ENCODE peak calls at places on chromosomes 13 and 19, in four cellular contexts. B is thyroid gland, P is left ventricle myocardium inferior, O is astrocyte of the spinal cord. N is an unnamed sample.

GRCh38 chr19:32098953-32099352 is 246.5 kb upstream of the ZNF507 start:
- DNase-seq in P (no peak), O (no peak), B (no peak), N (no peak)

GRCh38 chr13:24671367-24672117 is 8.7 kb upstream of the ATP12A start:
- DNase-seq in P (no peak), B (peak; percentile 38), O (peak; percentile 64), N (peak; percentile 93)

GRCh38 chr19:51158474-51159129 is 16.5 kb downstream of the SIGLEC7 start:
- DNase-seq in O (no peak), P (peak; percentile 52), B (peak; percentile 47), N (no peak)

GRCh38 chr19:32289566-32290210 is 55.7 kb upstream of the ZNF507 start:
- DNase-seq in B (no peak), O (no peak), P (no peak), N (no peak)

GRCh38 chr13:101751488-101751887 is 299.0 kb downstream of the ITGBL1 start:
- DNase-seq in B (no peak), O (peak; percentile 70), P (no peak), N (peak; percentile 82)

GRCh38 chr19:799076-799881 is 2.0 kb downstream of the PTBP1 start:
- DNase-seq in O (peak; percentile 47), B (peak; percentile 70), P (no peak), N (peak; percentile 41)

GRCh38 chr19:17052439-17052838 is 22.8 kb downstream of the HAUS8 start:
- DNase-seq in O (peak; percentile 42), B (peak; percentile 33), P (no peak), N (peak; percentile 51)

GRCh38 chr19:49514151-49514550 is 1.7 kb downstream of the FCGRT start:
- DNase-seq in O (no peak), P (no peak), B (no peak), N (no peak)

GRCh38 chr19:9806781-9807180 is 12.1 kb downstream of the FBXL12 start:
- DNase-seq in B (no peak), O (no peak), P (no peak), N (no peak)
- TF ChIP-seq CTCF in B (no peak), O (no peak), P (no peak), N (no peak)

DNA sequence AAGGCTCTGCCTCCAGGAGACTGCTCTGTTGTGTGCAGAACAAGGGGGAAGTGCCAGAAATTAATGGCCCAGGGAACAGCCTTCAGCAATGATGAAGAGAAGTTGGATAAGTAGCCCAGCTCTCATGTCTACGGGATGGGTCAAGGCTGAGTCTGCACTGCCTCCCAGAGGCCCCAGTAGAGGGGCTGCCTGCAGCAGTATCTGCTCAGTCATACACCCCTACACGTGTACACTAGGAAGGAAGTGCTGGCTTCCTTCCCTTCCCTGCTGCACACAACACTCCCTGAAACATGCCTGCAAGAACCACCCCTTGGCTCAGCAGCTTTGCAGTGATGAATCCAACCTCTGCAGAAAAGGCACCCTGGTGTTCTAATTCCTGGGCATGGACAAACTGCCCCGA is 54.5 kb upstream of the URI1 start:
- DNase-seq in B (no peak), O (no peak), P (no peak), N (peak; percentile 8)
- TF ChIP-seq CTCF in B (no peak), O (no peak), P (peak; percentile 38), N (no peak)

GRCh38 chr19:57437931-57438330 is 2.8 kb downstream of the ZNF749 start:
- DNase-seq in O (no peak), P (no peak), B (no peak), N (peak; percentile 4)

GRCh38 chr19:57438925-57439324 is 3.8 kb downstream of the ZNF749 start:
- DNase-seq in P (no peak), B (no peak), O (no peak), N (no peak)

GRCh38 chr19:57434386-57435061 is 601 bp upstream of the ZNF749 start:
- DNase-seq in B (no peak), O (no peak), P (no peak), N (peak; percentile 3)

GRCh38 chr19:57436392-57436791 is 1.3 kb downstream of the ZNF749 start:
- DNase-seq in O (no peak), P (no peak), B (no peak), N (no peak)

DNA sequence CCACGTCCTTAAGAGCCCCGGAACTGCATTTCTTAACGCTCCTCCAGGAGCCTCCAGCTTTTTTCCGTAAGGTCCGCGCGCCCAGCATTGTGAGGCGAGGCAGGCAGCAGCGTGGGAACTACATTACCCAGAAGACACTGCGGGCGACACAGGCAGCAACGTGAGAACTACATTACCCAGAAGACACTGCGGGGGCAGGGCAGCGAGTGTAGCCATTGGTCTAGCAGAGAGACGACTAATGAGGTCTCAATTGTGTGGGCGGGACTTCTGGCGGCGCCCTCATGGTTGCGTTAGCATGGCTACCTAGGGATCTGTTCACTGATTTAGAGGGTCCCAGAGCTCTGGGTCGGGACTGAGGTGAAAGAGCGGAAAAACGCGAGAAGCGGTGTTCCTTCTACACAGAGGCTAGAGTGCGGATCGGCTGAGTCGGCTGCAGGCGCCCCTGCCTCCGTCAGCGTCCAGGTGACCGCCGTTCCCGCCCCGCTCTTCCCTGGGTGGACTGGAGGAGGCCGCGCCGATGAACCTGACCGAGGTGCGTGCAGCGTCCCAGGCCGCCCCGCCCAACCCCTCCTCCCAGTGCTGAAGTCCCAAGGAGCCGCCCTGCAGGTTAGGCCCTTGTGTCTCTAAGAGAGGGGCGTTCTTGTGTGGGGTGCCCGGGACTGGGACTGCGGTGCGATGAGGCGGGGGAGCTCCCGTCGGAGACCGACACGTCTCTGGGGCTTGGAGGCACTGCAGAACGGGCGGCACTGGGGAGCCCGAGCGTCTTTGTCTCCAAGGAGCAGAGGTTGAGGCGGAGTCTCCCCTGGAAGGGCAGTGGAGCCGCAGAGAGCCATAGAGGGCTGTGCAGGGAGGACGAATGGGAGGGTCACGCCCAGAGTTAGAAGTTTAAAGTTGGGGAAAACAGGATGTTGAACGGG is at the start of gene ZNF749:
- DNase-seq in O (peak; percentile 98), B (peak; percentile 99), P (peak; percentile 97), N (peak; percentile 97)
- TF ChIP-seq CTCF in O (no peak), B (no peak), P (no peak), N (no peak)

GRCh38 chr13:53004605-53005004 is 24.0 kb upstream of the OLFM4 start:
- DNase-seq in P (no peak), B (peak; percentile 15), O (no peak), N (no peak)
- TF ChIP-seq CTCF in P (no peak), B (no peak), O (no peak), N (no peak)

DNA sequence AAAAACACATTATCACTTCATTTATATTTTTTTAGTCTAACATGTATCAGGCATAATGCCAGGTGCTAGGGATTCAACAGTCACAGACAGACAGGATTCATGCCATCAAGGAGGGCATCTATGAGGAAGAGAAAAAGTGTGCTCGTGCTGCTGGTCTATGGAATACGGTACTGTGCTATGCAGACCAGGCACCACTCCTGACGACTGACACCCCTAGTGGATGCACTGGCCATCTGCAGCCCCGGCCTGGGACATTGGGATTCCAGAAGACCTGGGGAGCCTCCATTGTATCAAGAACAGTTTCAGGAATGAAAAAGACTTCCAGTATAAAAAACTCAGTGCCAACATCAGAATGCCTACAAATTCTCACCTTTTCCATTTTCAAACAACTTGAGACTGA is 94.0 kb downstream of the KLF12 start:
- DNase-seq in P (peak; percentile 46), O (peak; percentile 29), B (peak; percentile 38), N (no peak)
- TF ChIP-seq CTCF in P (peak; percentile 74), O (peak; percentile 65), B (peak; percentile 62), N (peak; percentile 70)

DNA sequence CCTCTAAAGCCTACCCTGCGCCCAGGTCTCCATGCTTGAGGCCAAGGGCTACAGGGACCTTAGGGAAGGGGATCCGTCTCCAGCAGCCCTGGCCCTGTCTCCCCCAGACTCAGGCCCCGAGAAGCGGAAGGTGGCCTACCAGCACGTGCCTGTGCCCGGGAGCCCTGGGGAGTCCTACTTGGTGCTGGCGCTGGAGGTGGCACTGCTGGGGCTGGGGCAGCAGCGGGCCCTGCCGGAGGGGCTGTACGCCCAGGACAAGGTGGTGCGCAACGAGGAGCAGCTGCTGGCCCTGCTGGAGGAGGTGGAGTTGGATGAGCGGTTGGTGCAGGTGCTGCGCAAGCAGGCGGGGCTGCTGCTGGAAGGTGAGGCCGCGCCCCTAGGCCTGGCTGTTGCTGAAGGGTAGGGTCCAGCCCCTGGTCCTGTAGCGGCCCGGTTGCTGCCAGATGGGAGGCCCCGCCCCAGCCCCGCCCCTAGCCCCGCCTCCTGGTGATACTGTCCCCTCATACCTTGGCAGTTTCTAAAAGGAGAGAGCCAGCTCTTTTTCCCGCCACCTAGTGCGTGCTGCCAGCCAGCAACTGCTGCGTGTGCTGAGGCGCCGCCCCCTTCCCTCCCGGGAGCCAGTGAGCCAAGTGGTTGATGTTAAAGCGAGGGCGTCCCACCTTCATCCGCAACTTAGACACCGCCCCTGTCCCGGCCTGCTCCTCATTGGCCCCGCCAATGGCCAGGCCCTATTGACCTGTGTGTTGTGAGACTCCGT is 22.6 kb downstream of the ZSWIM4 start:
- DNase-seq in O (no peak), B (peak; percentile 78), P (no peak), N (no peak)
- TF ChIP-seq CTCF in O (no peak), B (no peak), P (no peak), N (no peak)

GRCh38 chr19:6731822-6732221 is 5.6 kb downstream of the GPR108 start:
- DNase-seq in B (no peak), O (no peak), P (no peak), N (no peak)

GRCh38 chr19:6735181-6735891 is 2.0 kb downstream of the GPR108 start:
- DNase-seq in O (no peak), B (no peak), P (no peak), N (no peak)

GRCh38 chr19:6734096-6734696 is 3.2 kb downstream of the GPR108 start:
- DNase-seq in O (no peak), B (no peak), P (no peak), N (no peak)

GRCh38 chr19:6732803-6733337 is 4.5 kb downstream of the GPR108 start:
- DNase-seq in O (no peak), B (no peak), P (no peak), N (no peak)

GRCh38 chr19:6733338-6734095 is 3.9 kb downstream of the GPR108 start:
- DNase-seq in B (no peak), P (no peak), O (no peak), N (no peak)
- TF ChIP-seq CTCF in B (peak; percentile 13), P (peak; percentile 45), O (peak; percentile 33), N (peak; percentile 72)

GRCh38 chr19:3576696-3577443 is 4.1 kb downstream of the HMG20B start:
- DNase-seq in P (peak; percentile 62), B (peak; percentile 68), O (peak; percentile 67), N (no peak)

GRCh38 chr19:3573858-3574637 is 1.3 kb downstream of the HMG20B start:
- DNase-seq in O (peak; percentile 96), B (peak; percentile 77), P (peak; percentile 77), N (peak; percentile 93)

GRCh38 chr19:3575260-3575741 is 2.6 kb downstream of the HMG20B start:
- DNase-seq in P (no peak), O (peak; percentile 41), B (no peak), N (no peak)

GRCh38 chr19:3577741-3578344 is 5.1 kb downstream of the HMG20B start:
- DNase-seq in P (no peak), O (no peak), B (no peak), N (no peak)

DNA sequence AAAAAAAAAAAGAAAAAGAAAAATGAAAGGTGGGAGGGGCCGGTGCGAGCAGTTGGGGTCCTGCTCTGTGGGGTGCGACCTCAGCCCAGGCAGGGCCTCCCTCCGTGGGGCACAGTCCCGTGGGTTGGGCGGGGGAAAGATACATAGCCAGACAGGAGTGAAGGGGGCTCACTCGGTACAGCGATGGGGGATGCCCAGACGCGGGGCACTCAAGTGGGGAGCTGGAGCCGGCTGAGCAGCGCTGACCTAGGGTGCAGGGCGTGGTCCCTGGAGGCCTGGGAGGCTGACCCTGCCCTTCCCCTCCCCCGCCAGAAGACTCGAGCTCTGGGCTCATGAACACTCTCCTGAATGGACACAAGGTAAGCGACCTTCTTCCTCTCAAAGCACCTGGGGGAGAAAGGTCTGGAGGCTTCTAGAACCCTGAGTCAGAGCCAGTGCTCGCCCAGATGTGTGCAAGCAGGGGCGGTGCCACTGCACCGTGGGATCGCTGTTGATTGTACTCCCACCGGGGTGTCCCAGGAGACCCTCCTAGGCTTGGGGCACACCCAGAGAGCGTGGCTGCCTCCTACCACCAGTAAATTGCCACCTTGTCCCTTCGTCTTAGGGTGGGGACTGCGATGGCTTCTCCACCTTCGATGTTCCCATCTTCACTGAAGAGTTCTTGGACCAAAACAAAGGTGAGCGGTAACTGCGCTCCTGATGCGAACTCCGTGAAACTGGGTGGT is 3.4 kb downstream of the HMG20B start:
- DNase-seq in O (no peak), B (no peak), P (no peak), N (no peak)
- TF ChIP-seq CTCF in O (no peak), B (no peak), P (no peak), N (no peak)

N was measured in HFFc6.